ENCODE peak calls at places on chromosomes 16 and 17, in five cellular contexts. O is endothelial cell of umbilical vein, T is HCT116, X is prostate gland, Q is NB4. K is an unnamed sample.

GRCh38 chr16:57941016-57941656 is 29.8 kb downstream of the CNGB1 start:
- DNase-seq in O (peak; percentile 14), T (no peak), X (peak; percentile 91), Q (no peak), K (peak; percentile 82)

GRCh38 chr16:57667526-57668258 is 414 bp upstream of the ADGRG3 start:
- DNase-seq in O (no peak), T (no peak), X (no peak), Q (peak; percentile 85), K (no peak)

GRCh38 chr16:87127061-87127765 is 190.0 kb downstream of the C16orf95 start:
- DNase-seq in O (peak; percentile 82), T (no peak), X (no peak), Q (no peak), K (peak; percentile 29)

GRCh38 chr16:54178491-54178976 is 108.1 kb downstream of the IRX3 start:
- DNase-seq in O (no peak), T (no peak), X (no peak), Q (no peak), K (peak; percentile 39)

GRCh38 chr17:81210868-81211267 is 11.9 kb downstream of the CEP131 start:
- DNase-seq in O (no peak), T (no peak), X (no peak), Q (peak; percentile 38), K (no peak)

GRCh38 chr16:81335669-81336068 is 20.9 kb downstream of the GAN start:
- DNase-seq in O (no peak), T (no peak), X (no peak), Q (no peak), K (no peak)

GRCh38 chr16:626787-627457 is 3.9 kb upstream of the WFIKKN1 start:
- DNase-seq in O (peak; percentile 79), T (peak; percentile 72), X (no peak), Q (no peak), K (no peak)

GRCh38 chr17:80843741-80844156 is 147.9 kb upstream of the CHMP6 start:
- DNase-seq in O (no peak), T (no peak), X (no peak), Q (no peak), K (no peak)

GRCh38 chr17:66790476-66791061 is 44.3 kb upstream of the CACNG5 start:
- DNase-seq in O (no peak), T (no peak), X (no peak), Q (no peak), K (no peak)

GRCh38 chr16:4371481-4372314 is at the start of gene VASN:
- DNase-seq in O (peak; percentile 69), T (peak; percentile 40), X (peak; percentile 85), Q (peak; percentile 68), K (peak; percentile 91)

GRCh38 chr16:86502856-86503748 is 7.2 kb upstream of the FOXF1 start:
- DNase-seq in O (no peak), T (no peak), X (no peak), Q (no peak), K (no peak)

GRCh38 chr17:51702963-51703362 is 442.6 kb downstream of the UTP18 start:
- DNase-seq in O (no peak), T (no peak), X (no peak), Q (no peak), K (no peak)

GRCh38 chr16:23788653-23789052 is 33.8 kb downstream of the CHP2 start:
- DNase-seq in O (no peak), T (no peak), X (no peak), Q (peak; percentile 93), K (no peak)

GRCh38 chr17:83064021-83064731 is 15.2 kb upstream of the METRNL start:
- DNase-seq in O (no peak), T (no peak), X (no peak), Q (no peak), K (no peak)

GRCh38 chr16:4214215-4214621 is 27.7 kb downstream of the SRL start:
- DNase-seq in O (no peak), T (peak; percentile 19), X (no peak), Q (no peak), K (no peak)

GRCh38 chr16:66402166-66402565 is 24.9 kb upstream of the BEAN1 start:
- DNase-seq in O (no peak), T (no peak), X (no peak), Q (no peak), K (no peak)

GRCh38 chr16:6725634-6726331 is 606.9 kb upstream of the RBFOX1 start:
- DNase-seq in O (no peak), T (no peak), X (no peak), Q (peak; percentile 12), K (no peak)

GRCh38 chr16:3193221-3194212 is 5.5 kb downstream of the OR1F1 start:
- DNase-seq in O (no peak), T (no peak), X (no peak), Q (no peak), K (no peak)

GRCh38 chr16:57527610-57528360 is 8.6 kb downstream of the CCDC102A start:
- DNase-seq in O (no peak), T (no peak), X (no peak), Q (no peak), K (no peak)

GRCh38 chr17:57537524-57538410 is 207.3 kb downstream of the CCDC182 start:
- DNase-seq in O (peak; percentile 13), T (no peak), X (no peak), Q (no peak), K (no peak)

GRCh38 chr17:17682737-17683675 is 1.7 kb downstream of the RAI1 start:
- DNase-seq in O (peak; percentile 67), T (no peak), X (peak; percentile 69), Q (peak; percentile 72), K (peak; percentile 70)

GRCh38 chr16:11354733-11355574 is 9.7 kb downstream of the RMI2 start:
- DNase-seq in O (no peak), T (no peak), X (no peak), Q (peak; percentile 88), K (no peak)
- H3K4me3 ChIP-seq in O (no peak overlapping the region), T (no peak overlapping the region), X (no peak overlapping the region), Q (no peak overlapping the region), K (no peak overlapping the region)

GRCh38 chr17:48441231-48441711 is 11.3 kb upstream of the SKAP1 start:
- DNase-seq in O (no peak), T (no peak), X (no peak), Q (peak; percentile 72), K (no peak)
- TF ChIP-seq POLR2A in O (no peak), T (no peak), X (no peak), Q (no peak), K (no peak)

GRCh38 chr17:62599964-62600657 is 27.4 kb upstream of the MRC2 start:
- DNase-seq in O (no peak), T (no peak), X (no peak), Q (no peak), K (no peak)

GRCh38 chr17:62605588-62605987 is 21.9 kb upstream of the MRC2 start:
- DNase-seq in O (no peak), T (no peak), X (no peak), Q (no peak), K (no peak)

GRCh38 chr17:62600805-62601204 is 26.7 kb upstream of the MRC2 start:
- DNase-seq in O (no peak), T (no peak), X (no peak), Q (no peak), K (no peak)

GRCh38 chr17:62597920-62598319 is 29.6 kb upstream of the MRC2 start:
- DNase-seq in O (no peak), T (no peak), X (no peak), Q (no peak), K (no peak)

GRCh38 chr17:62601438-62601837 is 26.0 kb upstream of the MRC2 start:
- DNase-seq in O (no peak), T (no peak), X (no peak), Q (peak; percentile 19), K (no peak)
- TF ChIP-seq CTCF in O (no peak), T (no peak), X (no peak), Q (no peak), K (no peak)

DNA sequence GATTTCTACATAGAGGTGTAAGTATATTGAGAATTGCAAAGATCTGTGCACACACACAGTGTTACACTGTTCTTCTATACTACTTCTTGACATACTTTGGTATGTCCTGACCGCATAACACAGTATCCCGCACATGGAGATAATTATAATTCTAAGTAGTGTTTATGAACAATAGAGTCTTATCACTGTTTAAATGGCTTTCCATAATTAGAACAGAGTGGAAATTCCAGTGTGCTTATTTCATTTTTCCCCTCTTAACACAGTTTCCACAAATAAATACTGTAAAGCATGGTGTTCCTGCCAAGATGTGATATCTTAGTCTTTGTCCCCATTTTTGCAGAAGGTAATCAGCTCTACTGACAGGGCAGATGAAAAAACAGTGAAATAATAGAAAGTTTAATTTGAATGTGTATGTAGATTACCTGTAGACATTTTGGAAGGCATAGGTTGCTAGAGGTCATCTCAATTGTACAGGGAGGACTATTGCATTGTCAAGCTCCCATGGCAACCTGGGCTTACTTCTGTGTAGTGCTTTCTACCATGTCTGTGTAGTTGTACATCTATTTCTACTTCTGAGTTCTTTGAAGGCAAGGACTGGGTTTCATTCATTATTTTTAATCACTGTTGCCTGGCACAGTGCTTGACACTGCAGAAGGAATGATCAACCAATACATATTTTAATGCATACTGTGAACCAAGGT is 10.1 kb upstream of the KRT28 start:
- DNase-seq in O (peak; percentile 74), T (no peak), X (no peak), Q (no peak), K (no peak)
- H3K4me3 ChIP-seq in O (no peak overlapping the region), T (no peak overlapping the region), X (no peak overlapping the region), Q (no peak overlapping the region), K (no peak overlapping the region)

GRCh38 chr16:89893642-89894548 is 20.5 kb downstream of the TCF25 start:
- DNase-seq in O (no peak), T (no peak), X (no peak), Q (no peak), K (no peak)
- TF ChIP-seq POLR2A in O (no peak), T (no peak), X (no peak), Q (no peak), K (no peak)

GRCh38 chr17:2214887-2215615 is 88.5 kb downstream of the SMG6 start:
- DNase-seq in O (peak; percentile 87), T (no peak), X (no peak), Q (no peak), K (no peak)

GRCh38 chr17:2218426-2218825 is 85.2 kb downstream of the SMG6 start:
- DNase-seq in O (no peak), T (no peak), X (no peak), Q (no peak), K (no peak)

GRCh38 chr17:2214047-2214717 is 89.4 kb downstream of the SMG6 start:
- DNase-seq in O (peak; percentile 68), T (no peak), X (no peak), Q (no peak), K (peak; percentile 36)

GRCh38 chr17:2213291-2213960 is 90.2 kb downstream of the SMG6 start:
- DNase-seq in O (peak; percentile 51), T (no peak), X (no peak), Q (no peak), K (no peak)

GRCh38 chr17:2215616-2216364 is 87.8 kb downstream of the SMG6 start:
- DNase-seq in O (peak; percentile 84), T (no peak), X (no peak), Q (no peak), K (peak; percentile 57)
- TF ChIP-seq CTCF in O (no peak), T (no peak), X (no peak), Q (no peak), K (no peak)

K was measured in body of pancreas.